ENCODE peak calls at places on chromosomes 2 and 18, in eight cellular contexts. U, E, G, Q, Y, A, V and T are unnamed samples.

GRCh38 chr18:37452015-37452414 is 113.6 kb downstream of the CELF4 start:
- DNase-seq in Q (no peak), G (no peak), Y (no peak), A (no peak), V (no peak), U (no peak), E (no peak), T (no peak)

GRCh38 chr2:169291517-169291916 is 70.8 kb downstream of the LRP2 start:
- DNase-seq in E (no peak), A (no peak), V (no peak), U (peak; percentile 9), Y (no peak), G (no peak), Q (no peak), T (no peak)

GRCh38 chr2:104866122-104866864 is 12.4 kb downstream of the POU3F3 start:
- DNase-seq in V (no peak), U (no peak), Y (no peak), A (no peak), G (no peak), Q (no peak), E (no peak), T (no peak)

GRCh38 chr18:67651438-67651837 is 134.9 kb upstream of the DSEL start:
- DNase-seq in Y (no peak), A (no peak), Q (no peak), G (no peak), U (no peak), E (no peak), V (no peak), T (no peak)

GRCh38 chr18:77191241-77191751 is 58.4 kb upstream of the GALR1 start:
- DNase-seq in G (no peak), A (no peak), V (no peak), Q (no peak), U (no peak), Y (no peak), E (no peak), T (no peak)

GRCh38 chr2:160299540-160299939 is 99.5 kb upstream of the ITGB6 start:
- DNase-seq in E (no peak), Q (no peak), U (no peak), Y (no peak), A (no peak), V (no peak), G (no peak), T (no peak)

GRCh38 chr18:66495844-66496243 is 108.0 kb downstream of the CDH19 start:
- DNase-seq in A (no peak), V (peak; percentile 2), G (peak; percentile 80), Q (peak; percentile 1), Y (no peak), E (peak; percentile 33), U (peak; percentile 47), T (peak; percentile 50)

GRCh38 chr2:42045389-42045788 is 2.4 kb upstream of the PKDCC start:
- DNase-seq in E (no peak), U (no peak), V (no peak), G (no peak), Q (no peak), A (no peak), Y (no peak), T (no peak)

GRCh38 chr2:85131116-85131515 is 2.1 kb upstream of the TCF7L1 start:
- DNase-seq in A (no peak), V (no peak), U (no peak), G (no peak), Y (no peak), Q (no peak), E (no peak), T (no peak)

GRCh38 chr18:76672627-76673026 is 149.7 kb upstream of the ZNF236 start:
- DNase-seq in V (no peak), A (no peak), Q (no peak), Y (no peak), U (peak; percentile 5), E (no peak), G (no peak), T (no peak)

GRCh38 chr2:136534817-136535216 is 230.5 kb upstream of the THSD7B start:
- DNase-seq in G (no peak), U (no peak), Q (no peak), Y (no peak), A (no peak), E (peak; percentile 71), V (no peak), T (no peak)

GRCh38 chr2:136113767-136114070 is 4.2 kb downstream of the CXCR4 start:
- DNase-seq in E (no peak), G (no peak), Y (no peak), V (no peak), U (no peak), Q (no peak), A (no peak), T (no peak)

GRCh38 chr2:236351966-236352525 is 87.8 kb upstream of the ASB18 start:
- DNase-seq in V (no peak), U (no peak), Q (no peak), A (no peak), Y (peak; percentile 44), G (no peak), E (no peak), T (no peak)

GRCh38 chr18:79382681-79383387 is 12.9 kb upstream of the NFATC1 start:
- DNase-seq in Y (no peak), A (no peak), E (no peak), Q (no peak), U (no peak), V (no peak), G (no peak), T (no peak)

GRCh38 chr2:95329891-95330822 is 33.0 kb downstream of the KCNIP3 start:
- DNase-seq in Q (no peak), E (no peak), G (peak; percentile 92), Y (no peak), V (no peak), U (no peak), A (peak; percentile 27), T (no peak)

DNA sequence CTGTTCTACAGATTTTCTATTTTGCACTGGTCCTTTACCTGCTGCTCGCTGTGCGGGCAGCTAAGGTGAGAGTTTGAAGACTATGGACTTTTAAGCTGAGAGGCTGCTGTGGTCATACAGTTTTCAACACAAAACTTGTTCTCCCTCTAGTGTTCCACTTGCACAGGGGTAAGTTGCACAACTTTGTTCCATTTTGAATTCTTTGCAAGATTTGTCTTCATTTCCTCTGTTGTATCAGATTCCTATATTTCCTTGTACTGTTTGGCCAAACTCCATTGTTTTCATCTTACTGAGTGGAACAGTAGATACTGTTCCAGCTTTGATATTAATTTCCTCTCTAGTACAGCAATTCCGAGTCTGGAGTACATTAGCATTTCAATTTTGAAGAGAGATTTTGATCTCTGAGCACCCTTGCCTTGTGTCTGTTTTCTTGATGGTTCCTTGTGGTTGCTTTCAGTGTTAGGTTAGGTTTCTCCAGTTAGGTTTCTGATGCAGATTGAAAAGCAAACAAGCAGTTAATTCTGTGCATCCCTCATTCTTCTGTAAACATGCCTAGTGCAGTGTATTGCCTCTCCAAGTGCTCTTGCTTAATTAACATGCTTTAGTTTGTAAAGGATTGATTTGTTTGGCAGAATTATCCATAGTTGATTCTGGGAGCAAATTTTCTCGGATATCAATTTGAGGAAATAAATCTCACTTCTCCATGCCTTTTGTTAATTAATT is 188.8 kb downstream of the PTPRM start:
- DNase-seq in U (no peak), V (no peak), E (no peak), Y (no peak), G (no peak), Q (no peak), A (no peak), T (no peak)
- TF ChIP-seq CTCF in U (peak; percentile 29), V (no peak), E (peak; percentile 64), Y (peak; percentile 61), G (no peak), Q (no peak), A (no peak), T (no peak)

GRCh38 chr2:134170269-134170668 is 83.6 kb upstream of the MGAT5 start:
- DNase-seq in A (no peak), U (no peak), E (no peak), V (no peak), G (no peak), Q (no peak), Y (no peak), T (no peak)

GRCh38 chr2:134173338-134174016 is 80.4 kb upstream of the MGAT5 start:
- DNase-seq in Q (no peak), A (no peak), Y (peak; percentile 60), V (no peak), G (peak; percentile 54), U (no peak), E (peak; percentile 47), T (no peak)

GRCh38 chr2:134170700-134171099 is 83.2 kb upstream of the MGAT5 start:
- DNase-seq in Q (no peak), V (no peak), G (no peak), U (no peak), Y (peak; percentile 18), A (no peak), E (no peak), T (no peak)

GRCh38 chr2:134167015-134167414 is 86.9 kb upstream of the MGAT5 start:
- DNase-seq in Q (no peak), E (no peak), V (no peak), U (peak; percentile 44), A (no peak), G (no peak), Y (no peak), T (no peak)

GRCh38 chr2:134169788-134170187 is 84.1 kb upstream of the MGAT5 start:
- DNase-seq in U (peak; percentile 41), A (no peak), E (no peak), V (no peak), Q (no peak), Y (no peak), G (no peak), T (no peak)
- TF ChIP-seq CTCF in U (no peak), A (no peak), E (no peak), V (no peak), Q (no peak), Y (no peak), G (no peak), T (no peak)

GRCh38 chr2:45732946-45733345 is 81.5 kb downstream of the PRKCE start:
- DNase-seq in Y (no peak), E (no peak), Q (no peak), A (no peak), U (no peak), G (no peak), V (no peak), T (no peak)

GRCh38 chr2:45732436-45732835 is 81.0 kb downstream of the PRKCE start:
- DNase-seq in E (no peak), G (no peak), U (no peak), V (no peak), Y (no peak), Q (no peak), A (no peak), T (no peak)

GRCh38 chr2:45731146-45731545 is 79.7 kb downstream of the PRKCE start:
- DNase-seq in A (no peak), V (no peak), E (no peak), Q (no peak), U (peak; percentile 16), G (no peak), Y (no peak), T (no peak)

GRCh38 chr2:45728458-45728942 is 77.0 kb downstream of the PRKCE start:
- DNase-seq in E (no peak), Q (peak; percentile 74), G (no peak), U (no peak), A (no peak), Y (no peak), V (no peak), T (no peak)

GRCh38 chr2:45729753-45730512 is 78.5 kb downstream of the PRKCE start:
- DNase-seq in G (peak; percentile 16), A (no peak), Y (no peak), Q (peak; percentile 31), U (no peak), V (peak; percentile 44), E (no peak), T (peak; percentile 50)
- TF ChIP-seq CTCF in G (no peak), A (no peak), Y (peak; percentile 27), Q (peak; percentile 32), U (peak; percentile 31), V (peak; percentile 50), E (no peak), T (peak; percentile 59)

GRCh38 chr18:49673281-49673680 is 111.4 kb downstream of the LIPG start:
- DNase-seq in U (no peak), G (peak; percentile 84), A (no peak), V (no peak), Y (no peak), E (no peak), Q (no peak), T (no peak)
- TF ChIP-seq CTCF in U (no peak), G (no peak), A (no peak), V (no peak), Y (no peak), E (no peak), Q (no peak), T (no peak)